ENCODE peak calls at places on chromosomes 4 and X, in six cellular contexts. H is IMR-90, O is kidney epithelial cell, B is fibroblast of lung, U is fibroblast of the aortic adventitia, W is dorsolateral prefrontal cortex. Z is an unnamed sample.

GRCh38 chr4:186297013-186297645 is 31.1 kb downstream of the F11 start:
- DNase-seq in H (peak), O (peak), B (peak), U (peak), W (no peak), Z (peak)

GRCh38 chr4:67725132-67725531 is 24.2 kb upstream of the UBA6 start:
- DNase-seq in H (no peak), O (no peak), B (no peak), U (peak), W (no peak), Z (no peak)

GRCh38 chr4:136967069-136967468 is 565.2 kb downstream of the PCDH18 start:
- DNase-seq in H (no peak), O (no peak), B (no peak), U (no peak), W (no peak), Z (no peak)

GRCh38 chrX:17496407-17496806 is 121.4 kb downstream of the NHS start:
- DNase-seq in H (no peak), O (no peak), B (no peak), U (no peak), W (no peak), Z (no peak)

GRCh38 chr4:108972613-108973283 is 209.9 kb upstream of the ETNPPL start:
- DNase-seq in H (no peak), O (no peak), B (no peak), U (no peak), W (no peak), Z (no peak)

GRCh38 chr4:99462875-99463464 is 27.8 kb upstream of the ADH7 start:
- DNase-seq in H (peak), O (peak), B (peak), U (peak), W (no peak), Z (peak)

GRCh38 chrX:86237482-86237881 is 89.2 kb downstream of the DACH2 start:
- DNase-seq in H (no peak), O (no peak), B (no peak), U (no peak), W (no peak), Z (no peak)

GRCh38 chrX:137194164-137194563 is 160.4 kb upstream of the GPR101 start:
- DNase-seq in H (peak), O (no peak), B (peak), U (peak), W (no peak), Z (peak)

GRCh38 chr4:89737888-89738287 is 99.1 kb downstream of the SNCA start:
- DNase-seq in H (no peak), O (no peak), B (peak), U (peak), W (no peak), Z (no peak)

GRCh38 chrX:7908821-7909220 is 18.4 kb downstream of the PNPLA4 start:
- DNase-seq in H (no peak), O (no peak), B (no peak), U (no peak), W (no peak), Z (no peak)

GRCh38 chr4:105133976-105134375 is 12.7 kb upstream of the TET2 start:
- DNase-seq in H (no peak), O (no peak), B (no peak), U (no peak), W (no peak), Z (no peak)

GRCh38 chr4:141056473-141056872 is 76.8 kb downstream of the RNF150 start:
- DNase-seq in H (no peak), O (no peak), B (no peak), U (no peak), W (no peak), Z (no peak)

GRCh38 chr4:18398661-18399060 is 377.1 kb upstream of the LCORL start:
- DNase-seq in H (no peak), O (no peak), B (no peak), U (no peak), W (no peak), Z (no peak)

DNA sequence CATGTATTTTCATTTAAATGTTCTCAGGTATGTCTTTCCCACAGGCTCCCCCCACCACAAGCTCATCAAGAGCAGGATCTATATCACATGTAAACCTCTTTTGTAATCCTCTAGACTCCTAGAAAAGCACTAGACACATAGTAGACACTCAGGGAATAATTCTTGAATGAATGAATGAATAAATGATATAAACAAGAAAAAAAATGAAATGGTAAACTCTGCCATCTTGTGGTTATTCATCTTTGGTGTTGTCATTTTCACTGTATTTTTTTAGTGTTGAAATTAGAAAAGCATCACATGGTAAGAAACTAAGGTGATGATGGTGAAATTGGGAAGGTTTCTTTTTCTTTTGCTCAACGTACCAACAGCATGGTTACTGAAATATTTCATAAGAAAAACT is 34.2 kb upstream of the C1GALT1C1 start:
- DNase-seq in H (peak), O (no peak), B (peak), U (peak), W (no peak), Z (peak)
- TF ChIP-seq CTCF in H (peak), O (no peak), B (no peak), U (peak), W (peak), Z (peak)

GRCh38 chr4:25654971-25655963 is at the start of gene SLC34A2:
- DNase-seq in H (no peak), O (no peak), B (no peak), U (no peak), W (no peak), Z (no peak)
- H3K4me3 ChIP-seq in H (no peak), O (peak), B (no peak), U (no peak), W (no peak), Z (no peak)

DNA sequence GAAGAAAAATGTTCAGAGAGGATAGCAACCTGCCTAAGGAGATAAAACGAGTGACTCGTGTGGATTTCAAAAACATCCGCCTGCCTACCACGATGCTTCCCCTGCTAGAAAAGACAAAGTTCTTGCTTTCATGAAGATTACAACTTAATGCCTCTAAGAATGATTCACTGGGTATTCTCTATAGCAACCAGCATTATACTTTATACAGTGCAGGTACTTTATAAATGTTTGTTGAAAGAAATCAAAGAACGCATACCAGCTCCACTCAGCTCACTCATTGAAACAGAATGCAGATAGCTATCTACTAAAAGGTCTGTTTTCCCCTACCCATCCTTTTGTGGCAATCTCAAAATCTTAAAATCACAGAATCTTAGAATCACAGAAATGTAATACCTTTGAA is 33.7 kb downstream of the GASK1B start:
- DNase-seq in H (peak), O (no peak), B (no peak), U (no peak), W (no peak), Z (no peak)
- TF ChIP-seq CTCF in H (no peak), O (no peak), B (no peak), U (no peak), W (no peak), Z (no peak)

GRCh38 chrX:134546187-134546586 is 86.2 kb downstream of the HPRT1 start:
- DNase-seq in H (no peak), O (no peak), B (no peak), U (no peak), W (no peak), Z (no peak)
- H3K4me3 ChIP-seq in H (no peak), O (no peak), B (no peak), U (peak), W (no peak), Z (peak)